ENCODE peak calls at places on chromosomes 3 and 15, in five cellular contexts. One of them, this sample, is unnamed.
A peak's percentile ranks its signal among the peaks of the same experiment; 100 is the strongest.

GRCh38 chr3:77256584-77257488 is 216.9 kb downstream of the ROBO2 start:
- DNase-seq in brain microvascular endothelial cell: no peak
- DNase-seq in neural progenitor cell: no peak
- DNase-seq in GM12878: no peak
- DNase-seq in astrocyte: no peak
- DNase-seq in this sample: no peak

GRCh38 chr3:126654571-126655393 is at the start of gene TXNRD3:
- DNase-seq in neural progenitor cell: peak; percentile 77
- DNase-seq in GM12878: no peak
- DNase-seq in brain microvascular endothelial cell: peak; percentile 36
- DNase-seq in astrocyte: peak; percentile 43
- DNase-seq in this sample: no peak

GRCh38 chr15:51401872-51402517 is 60.5 kb downstream of the GLDN start:
- DNase-seq in astrocyte: no peak
- DNase-seq in neural progenitor cell: peak; percentile 67
- DNase-seq in brain microvascular endothelial cell: peak; percentile 40
- DNase-seq in GM12878: no peak
- DNase-seq in this sample: no peak

GRCh38 chr15:63176302-63176701 is 13.1 kb upstream of the RAB8B start:
- DNase-seq in neural progenitor cell: no peak
- DNase-seq in GM12878: no peak
- DNase-seq in astrocyte: peak; percentile 53
- DNase-seq in brain microvascular endothelial cell: no peak
- DNase-seq in this sample: no peak

GRCh38 chr15:85044251-85044853 is 62.7 kb downstream of the PDE8A start:
- DNase-seq in astrocyte: peak; percentile 47
- DNase-seq in neural progenitor cell: peak; percentile 61
- DNase-seq in GM12878: peak; percentile 44
- DNase-seq in brain microvascular endothelial cell: peak; percentile 78
- DNase-seq in this sample: no peak

GRCh38 chr3:187125319-187126031 is 13.8 kb downstream of the RPL39L start:
- DNase-seq in GM12878: peak; percentile 46
- DNase-seq in neural progenitor cell: no peak
- DNase-seq in brain microvascular endothelial cell: no peak
- DNase-seq in astrocyte: no peak
- DNase-seq in this sample: no peak

GRCh38 chr3:71185733-71186455 is 397.6 kb downstream of the FOXP1 start:
- DNase-seq in brain microvascular endothelial cell: peak; percentile 91
- DNase-seq in GM12878: no peak
- DNase-seq in neural progenitor cell: no peak
- DNase-seq in astrocyte: peak; percentile 85
- DNase-seq in this sample: no peak

GRCh38 chr15:80777137-80777536 is 2.0 kb upstream of the CEMIP start:
- DNase-seq in astrocyte: peak; percentile 76
- DNase-seq in neural progenitor cell: no peak
- DNase-seq in GM12878: no peak
- DNase-seq in brain microvascular endothelial cell: peak; percentile 80
- DNase-seq in this sample: no peak

GRCh38 chr3:154886437-154886836 is 193.7 kb upstream of the MME start:
- DNase-seq in neural progenitor cell: no peak
- DNase-seq in brain microvascular endothelial cell: peak; percentile 92
- DNase-seq in GM12878: no peak
- DNase-seq in astrocyte: peak; percentile 97
- DNase-seq in this sample: peak; percentile 100

GRCh38 chr15:40150163-40150925 is 10.5 kb upstream of the BUB1B start:
- DNase-seq in astrocyte: peak; percentile 53
- DNase-seq in neural progenitor cell: no peak
- DNase-seq in GM12878: no peak
- DNase-seq in brain microvascular endothelial cell: peak; percentile 22
- DNase-seq in this sample: no peak

GRCh38 chr3:172919297-172919683 is 168.8 kb downstream of the ECT2 start:
- DNase-seq in GM12878: no peak
- DNase-seq in neural progenitor cell: no peak
- DNase-seq in astrocyte: no peak
- DNase-seq in brain microvascular endothelial cell: no peak
- DNase-seq in this sample: no peak

GRCh38 chr3:131326307-131326706 is 55.3 kb upstream of the NUDT16 start:
- DNase-seq in GM12878: no peak
- DNase-seq in astrocyte: peak; percentile 29
- DNase-seq in neural progenitor cell: no peak
- DNase-seq in brain microvascular endothelial cell: no peak
- DNase-seq in this sample: no peak

GRCh38 chr3:141797167-141797773 is 34.1 kb downstream of the GRK7 start:
- DNase-seq in brain microvascular endothelial cell: peak; percentile 25
- DNase-seq in astrocyte: peak; percentile 20
- DNase-seq in GM12878: no peak
- DNase-seq in neural progenitor cell: peak; percentile 96
- DNase-seq in this sample: no peak

GRCh38 chr15:97947465-97948262 is 12.8 kb upstream of the ARRDC4 start:
- DNase-seq in neural progenitor cell: no peak
- DNase-seq in brain microvascular endothelial cell: no peak
- DNase-seq in GM12878: no peak
- DNase-seq in astrocyte: peak; percentile 23
- DNase-seq in this sample: no peak

GRCh38 chr3:135513106-135514063 is 452.1 kb upstream of the PPP2R3A start:
- DNase-seq in neural progenitor cell: no peak
- DNase-seq in brain microvascular endothelial cell: peak; percentile 66
- DNase-seq in astrocyte: peak; percentile 52
- DNase-seq in GM12878: no peak
- DNase-seq in this sample: peak; percentile 18

GRCh38 chr3:181844227-181844626 is 132.5 kb downstream of the SOX2 start:
- DNase-seq in brain microvascular endothelial cell: no peak
- DNase-seq in GM12878: no peak
- DNase-seq in neural progenitor cell: peak; percentile 19
- DNase-seq in astrocyte: no peak
- DNase-seq in this sample: no peak

GRCh38 chr3:181330257-181330656 is 340.7 kb upstream of the DNAJC19 start:
- DNase-seq in neural progenitor cell: no peak
- DNase-seq in GM12878: no peak
- DNase-seq in brain microvascular endothelial cell: no peak
- DNase-seq in astrocyte: no peak
- DNase-seq in this sample: no peak

GRCh38 chr3:104831076-104831475 is 535.6 kb upstream of the ALCAM start:
- DNase-seq in GM12878: no peak
- DNase-seq in brain microvascular endothelial cell: no peak
- DNase-seq in neural progenitor cell: no peak
- DNase-seq in astrocyte: no peak
- DNase-seq in this sample: no peak

GRCh38 chr3:129162729-129163579 is 2.1 kb upstream of the ISY1 start:
- DNase-seq in brain microvascular endothelial cell: no peak
- DNase-seq in neural progenitor cell: peak; percentile 51
- DNase-seq in GM12878: no peak
- DNase-seq in astrocyte: no peak
- DNase-seq in this sample: no peak

GRCh38 chr3:88167704-88168103 is 17.9 kb downstream of the C3orf38 start:
- DNase-seq in brain microvascular endothelial cell: no peak
- DNase-seq in astrocyte: peak; percentile 30
- DNase-seq in neural progenitor cell: no peak
- DNase-seq in GM12878: no peak
- DNase-seq in this sample: no peak
- H3K4me3 ChIP-seq in brain microvascular endothelial cell: no peak overlapping the region
- H3K4me3 ChIP-seq in astrocyte: no peak overlapping the region
- H3K4me3 ChIP-seq in neural progenitor cell: no peak overlapping the region
- H3K4me3 ChIP-seq in GM12878: no peak overlapping the region
- H3K4me3 ChIP-seq in this sample: no peak overlapping the region

GRCh38 chr3:4723921-4724698 is 231.0 kb downstream of the ITPR1 start:
- DNase-seq in neural progenitor cell: no peak
- DNase-seq in GM12878: no peak
- DNase-seq in brain microvascular endothelial cell: no peak
- DNase-seq in astrocyte: no peak
- DNase-seq in this sample: no peak

GRCh38 chr3:4720316-4721075 is 227.3 kb downstream of the ITPR1 start:
- DNase-seq in brain microvascular endothelial cell: peak; percentile 77
- DNase-seq in GM12878: no peak
- DNase-seq in astrocyte: peak; percentile 94
- DNase-seq in neural progenitor cell: peak; percentile 67
- DNase-seq in this sample: no peak

GRCh38 chr3:4721511-4721911 is 228.4 kb downstream of the ITPR1 start:
- DNase-seq in neural progenitor cell: no peak
- DNase-seq in brain microvascular endothelial cell: peak; percentile 92
- DNase-seq in GM12878: no peak
- DNase-seq in astrocyte: peak; percentile 98
- DNase-seq in this sample: peak; percentile 65

GRCh38 chr3:4719011-4719649 is 226.0 kb downstream of the ITPR1 start:
- DNase-seq in brain microvascular endothelial cell: no peak
- DNase-seq in GM12878: no peak
- DNase-seq in neural progenitor cell: peak; percentile 41
- DNase-seq in astrocyte: no peak
- DNase-seq in this sample: no peak

DNA sequence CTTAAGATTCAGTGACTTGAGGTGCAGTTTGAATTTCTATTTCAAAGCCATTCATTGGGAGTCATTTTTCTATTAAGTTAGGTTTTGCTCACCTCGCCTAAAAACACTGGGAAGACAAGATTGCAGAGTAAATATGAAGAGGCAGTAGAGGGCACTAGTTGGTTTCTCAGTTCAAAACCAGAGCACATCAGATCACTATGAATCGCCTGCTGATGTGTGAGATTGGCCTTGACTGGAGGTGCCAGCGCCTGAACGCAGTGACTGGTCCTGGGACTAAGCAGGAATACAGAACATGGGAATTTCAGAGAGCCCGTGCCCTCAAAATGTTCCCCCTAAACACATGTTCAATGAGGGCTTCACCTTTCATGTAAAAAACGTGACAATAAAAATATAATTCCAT is 229.0 kb downstream of the ITPR1 start:
- DNase-seq in GM12878: no peak
- DNase-seq in brain microvascular endothelial cell: peak; percentile 83
- DNase-seq in astrocyte: peak; percentile 77
- DNase-seq in neural progenitor cell: no peak
- DNase-seq in this sample: no peak
- TF ChIP-seq CTCF in GM12878: peak; percentile 30
- TF ChIP-seq CTCF in brain microvascular endothelial cell: peak; percentile 50
- TF ChIP-seq CTCF in astrocyte: no peak
- TF ChIP-seq CTCF in neural progenitor cell: peak; percentile 25
- TF ChIP-seq CTCF in this sample: peak; percentile 38

DNA sequence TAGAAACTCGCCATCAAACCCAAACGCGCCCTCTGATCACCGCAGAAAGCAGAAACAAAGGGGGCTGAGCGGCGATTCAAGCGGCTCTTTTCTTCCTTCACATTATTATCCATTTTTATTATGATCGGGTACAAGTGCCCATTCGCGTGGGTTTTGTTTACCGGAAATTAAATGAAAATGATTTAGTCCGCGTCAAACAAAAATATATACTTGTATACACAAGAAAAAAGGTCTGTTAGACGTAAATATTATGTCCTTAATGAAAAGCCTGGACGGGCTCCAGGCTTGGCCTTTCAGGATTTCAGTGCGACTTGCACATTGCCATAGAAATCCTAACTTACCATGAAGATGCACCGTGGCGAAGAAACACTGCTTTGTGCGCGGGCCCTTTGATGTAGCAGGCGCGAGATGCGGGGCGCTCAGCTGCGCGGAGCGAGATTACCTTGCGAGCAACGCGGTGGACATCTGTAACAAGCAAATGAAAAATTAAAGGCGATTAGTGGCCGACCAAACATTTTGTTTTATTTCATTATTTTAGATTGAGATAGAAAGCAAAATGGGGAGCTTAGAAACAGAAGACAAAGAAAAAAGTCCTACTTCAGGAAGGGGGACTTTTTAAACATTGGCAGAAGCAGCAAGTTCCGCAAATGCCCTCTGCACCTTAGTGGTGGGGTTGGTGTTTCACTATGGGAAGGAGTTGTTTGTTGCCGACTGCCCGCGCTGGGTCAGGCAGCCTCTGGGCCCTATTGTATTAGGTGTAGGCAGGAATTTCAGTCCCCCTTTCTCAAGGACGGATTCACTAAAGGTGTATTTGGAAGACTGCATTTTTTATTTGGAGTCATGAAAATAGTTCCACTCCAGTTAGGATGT is 17.7 kb downstream of the ZIC4 start:
- DNase-seq in GM12878: no peak
- DNase-seq in brain microvascular endothelial cell: no peak
- DNase-seq in astrocyte: no peak
- DNase-seq in neural progenitor cell: peak; percentile 68
- DNase-seq in this sample: no peak
- H3K27me3 ChIP-seq in GM12878: peaks cover 1% of the 10 kb centered on the region
- H3K27me3 ChIP-seq in brain microvascular endothelial cell: no peaks in the 10 kb centered on the region
- H3K27me3 ChIP-seq in astrocyte: peaks cover 68% of the 10 kb centered on the region
- H3K27me3 ChIP-seq in neural progenitor cell: peaks cover 100% of the 10 kb centered on the region
- H3K27me3 ChIP-seq in this sample: peaks cover 16% of the 10 kb centered on the region

DNA sequence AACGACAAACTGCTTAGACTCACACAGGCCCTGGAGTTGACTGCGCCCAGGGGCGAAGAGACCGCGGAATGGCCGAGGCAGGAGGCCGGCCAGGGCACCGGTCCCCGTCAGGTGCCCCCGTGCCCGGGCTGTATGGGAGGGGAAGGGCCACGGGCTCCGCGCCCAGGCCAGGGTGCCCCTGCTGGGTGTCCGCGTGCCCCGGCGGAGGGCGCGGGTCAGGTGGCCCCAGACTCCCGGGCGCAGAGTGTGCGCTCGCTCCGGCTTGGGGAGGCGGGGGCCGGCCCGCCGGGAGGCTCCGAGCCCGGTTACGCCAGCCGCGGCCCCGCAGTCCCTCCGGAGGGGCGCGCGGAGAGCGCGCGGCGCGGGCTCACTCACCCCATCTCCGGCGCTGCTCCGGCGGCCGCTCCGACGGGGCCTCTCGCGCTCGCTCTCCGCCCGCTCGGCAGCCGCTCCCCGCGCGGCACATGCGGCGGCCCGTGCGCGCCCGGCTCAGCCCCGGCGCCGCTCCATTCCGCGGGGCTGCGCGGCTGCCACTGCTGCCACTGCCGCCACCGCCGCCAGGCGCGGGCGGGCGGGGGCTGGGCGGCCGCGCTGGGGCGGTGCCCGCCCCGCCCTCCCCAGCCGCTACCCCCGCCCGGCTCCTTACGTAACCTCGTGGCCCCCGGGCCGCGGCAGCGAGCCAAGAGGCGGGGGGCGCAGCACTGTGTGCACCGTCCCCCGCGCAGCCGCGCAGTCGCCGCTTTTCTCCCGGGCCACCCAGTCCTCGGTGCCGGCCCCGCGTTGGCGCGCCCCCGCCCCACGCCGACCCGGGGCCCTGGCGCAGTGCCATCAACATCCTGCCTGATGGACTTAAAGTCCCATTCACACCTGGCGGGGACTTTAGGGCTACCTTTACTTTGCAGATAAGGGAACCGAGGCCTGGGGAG is at the start of gene HOMER2:
- DNase-seq in GM12878: no peak
- DNase-seq in brain microvascular endothelial cell: no peak
- DNase-seq in astrocyte: peak; percentile 13
- DNase-seq in neural progenitor cell: peak; percentile 79
- DNase-seq in this sample: no peak
- H3K4me3 ChIP-seq in GM12878: no peak within 1 kb of the TSS
- H3K4me3 ChIP-seq in brain microvascular endothelial cell: peak within 1 kb of the TSS; percentile 40
- H3K4me3 ChIP-seq in astrocyte: peak within 1 kb of the TSS; percentile 55
- H3K4me3 ChIP-seq in neural progenitor cell: peak within 1 kb of the TSS; percentile 87
- H3K4me3 ChIP-seq in this sample: peak within 1 kb of the TSS; percentile 31